ENCODE peak calls at places on chromosomes 16 and 17, in five cellular contexts. One of them, this sample, is unnamed.

GRCh38 chr17:4900231-4901107 is 1.1 kb downstream of the C17orf107 start:
- DNase-seq in activated CD8-positive, alpha-beta memory T cell treated with anti-CD3 and anti-CD28 coated beads for 1 hour: no peak
- DNase-seq in small intestine: peak; percentile 29
- DNase-seq in cardiac muscle cell: no peak
- DNase-seq in EH: no peak
- DNase-seq in this sample: no peak

GRCh38 chr17:3919123-3919624 is 2.9 kb upstream of the P2RX1 start:
- DNase-seq in activated CD8-positive, alpha-beta memory T cell treated with anti-CD3 and anti-CD28 coated beads for 1 hour: no peak
- DNase-seq in small intestine: no peak
- DNase-seq in cardiac muscle cell: no peak
- DNase-seq in EH: no peak
- DNase-seq in this sample: no peak

GRCh38 chr16:2846511-2847310 is 11.3 kb downstream of the PRSS22 start:
- DNase-seq in activated CD8-positive, alpha-beta memory T cell treated with anti-CD3 and anti-CD28 coated beads for 1 hour: no peak
- DNase-seq in small intestine: no peak
- DNase-seq in cardiac muscle cell: peak; percentile 16
- DNase-seq in EH: peak; percentile 30
- DNase-seq in this sample: no peak

GRCh38 chr17:80968602-80969029 is 23.0 kb upstream of the CHMP6 start:
- DNase-seq in activated CD8-positive, alpha-beta memory T cell treated with anti-CD3 and anti-CD28 coated beads for 1 hour: no peak
- DNase-seq in small intestine: no peak
- DNase-seq in cardiac muscle cell: peak; percentile 25
- DNase-seq in EH: peak; percentile 61
- DNase-seq in this sample: no peak

GRCh38 chr17:17989081-17989480 is 16.4 kb downstream of the DRC3 start:
- DNase-seq in activated CD8-positive, alpha-beta memory T cell treated with anti-CD3 and anti-CD28 coated beads for 1 hour: no peak
- DNase-seq in small intestine: no peak
- DNase-seq in cardiac muscle cell: no peak
- DNase-seq in EH: no peak
- DNase-seq in this sample: no peak

GRCh38 chr17:56810286-56810781 is 23.4 kb downstream of the C17orf67 start:
- DNase-seq in activated CD8-positive, alpha-beta memory T cell treated with anti-CD3 and anti-CD28 coated beads for 1 hour: no peak
- DNase-seq in small intestine: no peak
- DNase-seq in cardiac muscle cell: no peak
- DNase-seq in EH: no peak
- DNase-seq in this sample: no peak

GRCh38 chr16:85564277-85565051 is 48.7 kb upstream of the GSE1 start:
- DNase-seq in activated CD8-positive, alpha-beta memory T cell treated with anti-CD3 and anti-CD28 coated beads for 1 hour: no peak
- DNase-seq in small intestine: no peak
- DNase-seq in cardiac muscle cell: no peak
- DNase-seq in EH: no peak
- DNase-seq in this sample: no peak

GRCh38 chr16:85615852-85616607 is 2.9 kb downstream of the GSE1 start:
- DNase-seq in activated CD8-positive, alpha-beta memory T cell treated with anti-CD3 and anti-CD28 coated beads for 1 hour: peak; percentile 72
- DNase-seq in small intestine: peak; percentile 66
- DNase-seq in cardiac muscle cell: peak; percentile 85
- DNase-seq in EH: peak; percentile 80
- DNase-seq in this sample: no peak